ENCODE peak calls at places on chromosomes 2 and 18, in five cellular contexts. One of them, this sample, is unnamed.
A peak's percentile ranks its signal among the peaks of the same experiment; 100 is the strongest.

GRCh38 chr18:57837917-57838548 is 34.9 kb upstream of the ATP8B1 start:
- DNase-seq in GM12878: peak; percentile 91
- DNase-seq in K562: no peak
- DNase-seq in H1: no peak
- DNase-seq in HepG2: no peak
- DNase-seq in this sample: no peak

GRCh38 chr2:37523861-37524362 is 147.5 kb downstream of the CDC42EP3 start:
- DNase-seq in GM12878: no peak
- DNase-seq in K562: no peak
- DNase-seq in H1: no peak
- DNase-seq in HepG2: no peak
- DNase-seq in this sample: no peak

GRCh38 chr2:190755796-190756415 is 107.0 kb downstream of the NAB1 start:
- DNase-seq in GM12878: no peak
- DNase-seq in K562: no peak
- DNase-seq in H1: no peak
- DNase-seq in HepG2: no peak
- DNase-seq in this sample: no peak

GRCh38 chr2:43292851-43293743 is 66.7 kb upstream of the ZFP36L2 start:
- DNase-seq in GM12878: no peak
- DNase-seq in K562: no peak
- DNase-seq in H1: no peak
- DNase-seq in HepG2: peak; percentile 68
- DNase-seq in this sample: no peak

GRCh38 chr2:14952383-14952782 is 319.9 kb downstream of the LRATD1 start:
- DNase-seq in GM12878: no peak
- DNase-seq in K562: no peak
- DNase-seq in H1: no peak
- DNase-seq in HepG2: no peak
- DNase-seq in this sample: no peak

GRCh38 chr18:35408843-35409261 is 31.7 kb upstream of the ZNF396 start:
- DNase-seq in GM12878: no peak
- DNase-seq in K562: no peak
- DNase-seq in H1: no peak
- DNase-seq in HepG2: peak; percentile 65
- DNase-seq in this sample: no peak

GRCh38 chr18:24514439-24514838 is 54.0 kb downstream of the HRH4 start:
- DNase-seq in GM12878: no peak
- DNase-seq in K562: peak; percentile 54
- DNase-seq in H1: peak; percentile 29
- DNase-seq in HepG2: peak; percentile 30
- DNase-seq in this sample: peak; percentile 84

GRCh38 chr2:105114551-105114950 is 76.7 kb downstream of the MRPS9 start:
- DNase-seq in GM12878: no peak
- DNase-seq in K562: peak; percentile 67
- DNase-seq in H1: no peak
- DNase-seq in HepG2: peak; percentile 70
- DNase-seq in this sample: peak; percentile 51

GRCh38 chr2:203328735-203329549 is 748 bp downstream of the ABI2 start:
- DNase-seq in GM12878: no peak
- DNase-seq in K562: peak; percentile 68
- DNase-seq in H1: no peak
- DNase-seq in HepG2: peak; percentile 20
- DNase-seq in this sample: no peak

GRCh38 chr2:108806362-108806761 is 19.8 kb downstream of the CCDC138 start:
- DNase-seq in GM12878: no peak
- DNase-seq in K562: no peak
- DNase-seq in H1: no peak
- DNase-seq in HepG2: no peak
- DNase-seq in this sample: no peak

DNA sequence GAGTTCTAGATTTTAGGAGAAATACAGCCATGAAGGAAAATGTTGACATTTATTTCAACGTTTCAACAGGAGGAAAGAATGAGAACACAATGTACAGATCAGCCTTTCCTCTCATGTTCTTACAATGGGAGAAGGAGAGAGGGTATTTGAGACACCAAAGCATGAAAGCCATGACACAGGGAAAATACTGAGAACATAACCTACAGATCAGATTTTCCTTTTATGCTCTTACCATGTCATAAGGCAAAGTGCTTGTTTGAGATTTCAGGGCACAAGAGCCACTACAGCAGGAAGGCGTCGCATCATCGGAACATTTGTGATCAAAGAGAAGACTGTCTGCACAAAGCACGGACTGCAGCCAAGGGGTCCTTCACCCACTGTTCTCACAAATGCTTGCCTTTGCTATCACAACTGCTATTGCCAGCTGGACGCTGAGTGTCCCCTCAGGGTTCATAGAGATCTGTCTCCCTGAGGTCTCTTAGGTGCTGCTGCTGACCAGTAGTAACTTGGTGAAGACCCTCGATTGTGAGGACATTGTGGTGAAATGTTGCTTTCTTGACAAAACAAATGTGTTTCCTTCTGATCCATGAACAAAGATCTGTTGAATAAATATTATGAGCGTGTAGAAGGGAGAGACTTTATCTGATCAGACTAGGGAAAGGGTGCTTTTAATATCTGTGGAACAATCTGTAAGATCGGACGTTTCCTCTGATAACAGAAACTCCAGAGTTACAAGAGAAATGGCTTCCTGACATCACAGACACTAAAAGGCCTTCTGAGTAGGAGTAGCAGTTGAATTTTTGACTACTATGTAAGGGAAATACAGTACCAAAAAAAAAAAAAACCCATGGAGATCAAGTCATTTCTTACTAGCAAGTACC is 6.4 kb upstream of the IL1RL1 start:
- DNase-seq in GM12878: no peak
- DNase-seq in K562: no peak
- DNase-seq in H1: no peak
- DNase-seq in HepG2: no peak
- DNase-seq in this sample: no peak
- TF ChIP-seq POLR2A in GM12878: no peak
- TF ChIP-seq POLR2A in K562: no peak
- TF ChIP-seq POLR2A in H1: no peak
- TF ChIP-seq POLR2A in HepG2: no peak
- TF ChIP-seq POLR2A in this sample: no peak

DNA sequence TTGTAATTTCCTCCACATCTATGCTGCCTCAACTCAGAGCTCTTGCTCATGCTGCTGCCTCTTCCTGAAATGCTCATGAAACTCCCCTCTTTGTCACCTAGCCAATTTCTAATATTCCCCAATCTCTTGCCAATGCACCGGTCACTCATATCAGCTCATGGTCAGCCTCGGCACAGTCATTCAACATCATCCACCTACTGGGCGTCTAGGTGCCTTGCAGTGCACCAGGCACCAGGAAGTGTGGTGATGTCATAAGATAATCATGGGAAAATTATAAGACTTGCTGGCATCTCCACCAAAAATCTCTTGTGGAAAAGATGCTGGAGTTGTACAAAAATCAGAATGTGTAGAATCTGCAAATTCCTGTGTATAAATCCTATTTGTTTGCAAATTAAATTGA is 52.6 kb upstream of the RAB27B start:
- DNase-seq in GM12878: no peak
- DNase-seq in K562: peak; percentile 37
- DNase-seq in H1: no peak
- DNase-seq in HepG2: no peak
- DNase-seq in this sample: peak; percentile 64
- TF ChIP-seq CEBPB in GM12878: no peak
- TF ChIP-seq CEBPB in K562: no peak
- TF ChIP-seq CEBPB in H1: no peak
- TF ChIP-seq CEBPB in HepG2: no peak
- TF ChIP-seq CEBPB in this sample: peak; percentile 18

GRCh38 chr2:73907840-73908452 is 15.1 kb downstream of the ACTG2 start:
- DNase-seq in GM12878: peak; percentile 26
- DNase-seq in K562: peak; percentile 73
- DNase-seq in H1: peak; percentile 27
- DNase-seq in HepG2: peak; percentile 37
- DNase-seq in this sample: no peak
- TF ChIP-seq POLR2AphosphoS5 in GM12878: no peak
- TF ChIP-seq POLR2AphosphoS5 in K562: no peak
- TF ChIP-seq POLR2AphosphoS5 in H1: peak; percentile 20
- TF ChIP-seq POLR2AphosphoS5 in HepG2: no peak
- TF ChIP-seq POLR2AphosphoS5 in this sample: no peak

DNA sequence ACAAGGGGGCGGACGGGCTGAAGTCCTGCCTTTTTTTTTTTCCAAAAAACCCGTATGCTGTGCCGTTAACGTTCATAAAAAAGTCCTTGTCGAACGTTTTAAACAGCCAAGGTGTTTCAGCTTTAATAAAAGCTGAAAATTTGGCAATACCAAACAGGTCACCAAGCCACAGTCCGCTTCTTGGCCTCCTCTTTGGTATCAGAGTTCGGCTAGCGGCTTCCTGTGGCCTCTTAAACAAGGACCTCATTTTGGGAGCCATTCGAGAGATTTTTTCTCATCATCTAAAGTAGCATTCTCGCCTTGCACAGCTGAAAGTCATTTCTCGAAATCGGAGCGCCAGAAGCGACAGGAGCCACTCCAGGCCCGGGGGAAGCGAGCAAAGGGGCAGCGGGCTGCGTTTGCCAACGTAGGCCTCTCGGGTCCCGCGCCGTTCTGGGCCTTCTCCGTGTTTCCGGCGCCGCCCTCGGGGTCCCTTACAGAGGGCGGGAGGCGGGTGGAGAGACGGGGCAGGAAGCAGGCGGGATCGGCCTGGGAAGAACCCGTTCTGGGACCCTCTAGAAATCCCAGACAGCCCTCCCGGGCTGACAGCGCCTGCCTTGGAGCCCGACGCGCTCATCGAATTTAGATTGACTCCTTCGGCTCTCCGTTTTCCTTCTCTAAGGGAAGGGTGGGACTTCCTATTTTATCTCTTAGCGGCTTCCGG is 560 bp upstream of the ZNF407 start:
- DNase-seq in GM12878: no peak
- DNase-seq in K562: peak; percentile 68
- DNase-seq in H1: no peak
- DNase-seq in HepG2: peak; percentile 5
- DNase-seq in this sample: no peak
- TF ChIP-seq POLR2A in GM12878: peak; percentile 78
- TF ChIP-seq POLR2A in K562: no peak
- TF ChIP-seq POLR2A in H1: no peak
- TF ChIP-seq POLR2A in HepG2: no peak
- TF ChIP-seq POLR2A in this sample: no peak

DNA sequence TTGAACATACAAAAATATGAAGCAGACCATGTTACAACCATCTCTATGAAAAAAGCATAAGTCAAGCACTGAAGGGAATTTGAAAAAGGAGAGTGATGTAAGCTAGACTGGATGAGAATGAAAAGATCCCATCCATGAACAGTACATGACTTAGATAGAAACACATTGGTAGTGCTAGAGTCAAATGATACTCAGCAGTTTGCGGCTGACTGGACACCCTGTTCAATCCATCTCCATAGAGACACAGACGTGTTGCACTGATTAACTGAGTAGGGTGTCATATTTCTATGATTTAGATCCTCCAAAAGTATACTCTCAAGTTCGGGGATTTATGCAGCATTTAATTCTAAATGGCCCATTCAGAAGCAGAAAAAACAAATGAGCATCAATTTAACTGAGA is 674.3 kb upstream of the NRXN1 start:
- DNase-seq in GM12878: no peak
- DNase-seq in K562: no peak
- DNase-seq in H1: no peak
- DNase-seq in HepG2: no peak
- DNase-seq in this sample: no peak
- TF ChIP-seq CEBPB in GM12878: no peak
- TF ChIP-seq CEBPB in K562: no peak
- TF ChIP-seq CEBPB in H1: no peak
- TF ChIP-seq CEBPB in HepG2: no peak
- TF ChIP-seq CEBPB in this sample: no peak

GRCh38 chr2:27178469-27178868 is 29.7 kb downstream of the TCF23 start:
- DNase-seq in GM12878: no peak
- DNase-seq in K562: no peak
- DNase-seq in H1: no peak
- DNase-seq in HepG2: no peak
- DNase-seq in this sample: no peak

GRCh38 chr2:27184115-27184514 is 27.7 kb upstream of the ATRAID start:
- DNase-seq in GM12878: no peak
- DNase-seq in K562: no peak
- DNase-seq in H1: no peak
- DNase-seq in HepG2: peak; percentile 43
- DNase-seq in this sample: no peak

GRCh38 chr2:27185331-27186026 is 26.4 kb upstream of the ATRAID start:
- DNase-seq in GM12878: no peak
- DNase-seq in K562: peak; percentile 35
- DNase-seq in H1: no peak
- DNase-seq in HepG2: peak; percentile 86
- DNase-seq in this sample: no peak

GRCh38 chr2:27179344-27180000 is 30.7 kb downstream of the TCF23 start:
- DNase-seq in GM12878: no peak
- DNase-seq in K562: no peak
- DNase-seq in H1: no peak
- DNase-seq in HepG2: peak; percentile 46
- DNase-seq in this sample: no peak

DNA sequence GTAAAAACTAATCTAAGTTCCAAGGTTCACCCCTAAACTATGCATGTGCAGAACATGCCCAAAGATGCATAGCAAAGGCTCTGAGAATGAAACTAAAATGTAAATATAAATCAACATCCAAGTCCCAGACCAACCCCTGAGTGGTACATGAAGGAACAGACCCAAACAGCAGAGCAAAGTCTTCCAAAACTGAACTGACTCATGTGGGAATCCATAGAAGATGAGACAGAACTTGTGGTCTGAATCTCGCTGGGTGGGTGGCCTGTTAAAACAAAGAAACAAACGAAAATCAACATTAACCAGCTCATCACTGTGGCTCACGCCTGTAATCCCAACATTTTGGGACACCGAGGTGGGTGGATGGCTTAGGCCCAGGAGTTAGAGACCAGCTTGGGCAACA is 29.5 kb upstream of the ATRAID start:
- DNase-seq in GM12878: no peak
- DNase-seq in K562: no peak
- DNase-seq in H1: no peak
- DNase-seq in HepG2: no peak
- DNase-seq in this sample: no peak
- TF ChIP-seq POLR2AphosphoS5 in GM12878: no peak
- TF ChIP-seq POLR2AphosphoS5 in K562: no peak
- TF ChIP-seq POLR2AphosphoS5 in H1: no peak
- TF ChIP-seq POLR2AphosphoS5 in HepG2: no peak
- TF ChIP-seq POLR2AphosphoS5 in this sample: no peak

DNA sequence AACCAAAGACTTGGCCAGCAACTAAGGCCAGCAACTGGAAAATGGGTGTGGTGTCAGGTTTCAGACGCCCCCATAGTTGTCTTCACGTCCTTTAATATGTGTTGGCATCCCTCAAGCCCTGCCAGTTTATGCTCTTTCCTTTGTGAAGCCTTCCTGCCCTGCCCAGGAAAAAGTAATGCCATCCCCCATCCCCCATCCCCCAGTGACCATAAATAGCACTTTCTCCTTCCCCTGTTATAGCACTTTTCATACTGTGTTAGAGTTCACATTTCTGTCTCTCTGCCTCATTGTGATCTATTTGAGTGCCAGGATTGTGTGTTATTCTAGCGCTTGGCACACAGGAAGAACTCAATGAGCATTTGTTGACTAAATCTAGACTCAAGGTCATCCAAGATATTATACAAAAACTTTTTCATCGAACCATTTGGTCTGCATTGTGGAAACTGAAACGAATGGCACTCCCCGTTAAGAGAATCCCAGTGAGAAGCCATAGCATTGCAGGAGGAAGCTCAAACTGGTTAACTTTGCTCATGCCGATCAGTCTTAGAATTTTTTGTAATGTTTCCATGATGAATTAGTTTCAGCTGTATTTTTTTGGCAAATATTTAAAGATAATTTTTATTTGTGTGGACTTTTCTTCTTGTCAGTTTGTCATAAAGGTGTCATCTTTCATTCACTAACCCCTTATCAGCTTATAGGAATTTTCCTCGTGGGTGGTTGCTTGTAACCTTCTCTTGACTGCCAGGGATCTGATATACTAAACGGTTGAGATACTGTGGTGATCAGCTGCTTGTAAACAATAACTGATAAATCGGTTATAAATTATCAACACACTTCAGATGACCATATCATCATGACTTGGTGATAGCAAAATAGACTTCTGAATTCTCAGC is 15.7 kb downstream of the CRIM1 start:
- DNase-seq in GM12878: no peak
- DNase-seq in K562: no peak
- DNase-seq in H1: no peak
- DNase-seq in HepG2: peak; percentile 83
- DNase-seq in this sample: no peak
- TF ChIP-seq POLR2A in GM12878: no peak
- TF ChIP-seq POLR2A in K562: no peak
- TF ChIP-seq POLR2A in H1: no peak
- TF ChIP-seq POLR2A in HepG2: no peak
- TF ChIP-seq POLR2A in this sample: no peak

This sample was measured in HCT116.